ENCODE peak calls at places on chromosomes 6 and 20, in eight cellular contexts. One of them, this sample, is unnamed.

GRCh38 chr6:65557224-65557623 is 149.8 kb downstream of the EYS start:
- DNase-seq in AG04449: no peak
- DNase-seq in cardiac muscle cell: no peak
- DNase-seq in ascending aorta: no peak
- DNase-seq in choroid plexus epithelial cell: no peak
- DNase-seq in A549: no peak
- DNase-seq in MM.1S: no peak
- DNase-seq in GM10248: no peak
- DNase-seq in this sample: no peak

GRCh38 chr20:1569417-1569861 is 11.9 kb upstream of the SIRPD start:
- DNase-seq in ascending aorta: no peak
- DNase-seq in GM10248: no peak
- DNase-seq in cardiac muscle cell: peak
- DNase-seq in A549: peak
- DNase-seq in MM.1S: no peak
- DNase-seq in AG04449: no peak
- DNase-seq in choroid plexus epithelial cell: peak
- DNase-seq in this sample: peak

GRCh38 chr6:75205776-75206334 is at the start of gene COL12A1:
- DNase-seq in GM10248: peak
- DNase-seq in cardiac muscle cell: peak
- DNase-seq in ascending aorta: peak
- DNase-seq in AG04449: peak
- DNase-seq in A549: peak
- DNase-seq in choroid plexus epithelial cell: peak
- DNase-seq in MM.1S: no peak
- DNase-seq in this sample: peak

GRCh38 chr20:46563848-46564197 is 13.4 kb upstream of the OCSTAMP start:
- DNase-seq in AG04449: no peak
- DNase-seq in A549: no peak
- DNase-seq in MM.1S: no peak
- DNase-seq in GM10248: no peak
- DNase-seq in choroid plexus epithelial cell: no peak
- DNase-seq in ascending aorta: no peak
- DNase-seq in cardiac muscle cell: no peak
- DNase-seq in this sample: no peak

GRCh38 chr6:158460602-158461092 is 99.2 kb upstream of the TMEM181 start:
- DNase-seq in AG04449: no peak
- DNase-seq in GM10248: no peak
- DNase-seq in cardiac muscle cell: peak
- DNase-seq in choroid plexus epithelial cell: peak
- DNase-seq in ascending aorta: no peak
- DNase-seq in A549: no peak
- DNase-seq in MM.1S: no peak
- DNase-seq in this sample: no peak

GRCh38 chr6:1283486-1283885 is 28.4 kb upstream of the FOXQ1 start:
- DNase-seq in GM10248: no peak
- DNase-seq in MM.1S: no peak
- DNase-seq in choroid plexus epithelial cell: no peak
- DNase-seq in AG04449: no peak
- DNase-seq in cardiac muscle cell: no peak
- DNase-seq in ascending aorta: no peak
- DNase-seq in A549: no peak
- DNase-seq in this sample: no peak

GRCh38 chr6:36345681-36346417 is 9.2 kb upstream of the BNIP5 start:
- DNase-seq in MM.1S: no peak
- DNase-seq in ascending aorta: no peak
- DNase-seq in AG04449: no peak
- DNase-seq in cardiac muscle cell: peak
- DNase-seq in GM10248: no peak
- DNase-seq in choroid plexus epithelial cell: no peak
- DNase-seq in A549: no peak
- DNase-seq in this sample: no peak

GRCh38 chr6:19837511-19838441 is 606 bp downstream of the ID4 start:
- DNase-seq in choroid plexus epithelial cell: peak
- DNase-seq in GM10248: no peak
- DNase-seq in AG04449: no peak
- DNase-seq in ascending aorta: peak
- DNase-seq in cardiac muscle cell: peak
- DNase-seq in A549: peak
- DNase-seq in MM.1S: no peak
- DNase-seq in this sample: peak

GRCh38 chr6:159232106-159232645 is 63.0 kb downstream of the FNDC1 start:
- DNase-seq in GM10248: no peak
- DNase-seq in AG04449: no peak
- DNase-seq in ascending aorta: no peak
- DNase-seq in MM.1S: no peak
- DNase-seq in cardiac muscle cell: no peak
- DNase-seq in choroid plexus epithelial cell: no peak
- DNase-seq in A549: no peak
- DNase-seq in this sample: no peak

GRCh38 chr6:8481727-8482126 is 46.4 kb upstream of the SLC35B3 start:
- DNase-seq in cardiac muscle cell: peak
- DNase-seq in GM10248: peak
- DNase-seq in MM.1S: peak
- DNase-seq in ascending aorta: no peak
- DNase-seq in AG04449: no peak
- DNase-seq in choroid plexus epithelial cell: peak
- DNase-seq in A549: peak
- DNase-seq in this sample: peak

GRCh38 chr6:161088676-161089328 is 97.2 kb downstream of the MAP3K4 start:
- DNase-seq in MM.1S: no peak
- DNase-seq in cardiac muscle cell: peak
- DNase-seq in A549: no peak
- DNase-seq in GM10248: no peak
- DNase-seq in choroid plexus epithelial cell: peak
- DNase-seq in AG04449: no peak
- DNase-seq in ascending aorta: no peak
- DNase-seq in this sample: no peak

GRCh38 chr6:21753571-21754108 is 160.1 kb downstream of the SOX4 start:
- DNase-seq in choroid plexus epithelial cell: peak
- DNase-seq in cardiac muscle cell: peak
- DNase-seq in GM10248: no peak
- DNase-seq in ascending aorta: no peak
- DNase-seq in MM.1S: no peak
- DNase-seq in A549: peak
- DNase-seq in AG04449: no peak
- DNase-seq in this sample: no peak

GRCh38 chr20:36447101-36447500 is 94.2 kb upstream of the MYL9 start:
- DNase-seq in A549: no peak
- DNase-seq in GM10248: no peak
- DNase-seq in MM.1S: no peak
- DNase-seq in AG04449: no peak
- DNase-seq in choroid plexus epithelial cell: no peak
- DNase-seq in ascending aorta: no peak
- DNase-seq in cardiac muscle cell: no peak
- DNase-seq in this sample: no peak

GRCh38 chr6:128570439-128571063 is 50.2 kb upstream of the PTPRK start:
- DNase-seq in GM10248: no peak
- DNase-seq in MM.1S: peak
- DNase-seq in cardiac muscle cell: no peak
- DNase-seq in A549: no peak
- DNase-seq in ascending aorta: no peak
- DNase-seq in AG04449: no peak
- DNase-seq in choroid plexus epithelial cell: no peak
- DNase-seq in this sample: no peak

DNA sequence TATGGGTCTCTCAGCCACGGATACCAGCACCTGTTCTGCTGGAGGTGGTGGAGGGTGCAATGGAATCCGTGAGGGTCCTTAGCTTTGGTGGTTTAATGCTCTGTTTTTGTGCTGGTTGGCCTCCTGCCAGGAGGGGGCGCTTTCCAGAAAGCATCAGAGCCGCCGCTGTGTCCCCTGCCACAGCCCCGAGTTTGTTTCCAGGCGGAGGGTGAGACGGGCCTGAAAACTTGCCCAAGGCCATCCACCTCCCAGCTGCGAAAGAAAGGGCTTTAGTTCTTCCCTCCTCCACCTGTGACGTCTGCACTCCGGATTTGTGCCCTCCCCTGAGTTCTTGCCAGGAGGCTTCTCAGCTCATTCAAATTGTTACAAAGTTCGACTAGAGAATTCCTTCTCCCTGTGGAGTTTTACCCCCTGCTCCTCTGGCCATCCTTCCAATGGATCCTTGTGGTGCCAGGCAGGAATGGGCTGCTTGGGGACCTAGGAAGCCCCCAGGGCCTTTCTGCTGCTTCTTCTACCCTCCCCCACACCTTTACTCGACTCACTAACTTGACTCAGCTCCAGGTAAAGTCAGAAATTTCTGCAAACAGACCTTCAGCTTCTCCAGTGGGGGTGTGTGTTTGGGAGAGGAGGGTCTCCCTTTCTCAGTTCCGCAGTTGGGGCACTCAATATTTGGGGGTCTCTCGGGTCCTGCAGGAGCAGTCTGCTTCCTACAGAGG is 873.7 kb downstream of the KIF16B start:
- DNase-seq in ascending aorta: no peak
- DNase-seq in choroid plexus epithelial cell: no peak
- DNase-seq in A549: no peak
- DNase-seq in MM.1S: no peak
- DNase-seq in GM10248: no peak
- DNase-seq in AG04449: no peak
- DNase-seq in cardiac muscle cell: no peak
- DNase-seq in this sample: no peak
- TF ChIP-seq CTCF in ascending aorta: no peak
- TF ChIP-seq CTCF in choroid plexus epithelial cell: no peak
- TF ChIP-seq CTCF in A549: no peak
- TF ChIP-seq CTCF in MM.1S: no peak
- TF ChIP-seq CTCF in GM10248: no peak
- TF ChIP-seq CTCF in AG04449: no peak
- TF ChIP-seq CTCF in cardiac muscle cell: no peak
- TF ChIP-seq CTCF in this sample: no peak

DNA sequence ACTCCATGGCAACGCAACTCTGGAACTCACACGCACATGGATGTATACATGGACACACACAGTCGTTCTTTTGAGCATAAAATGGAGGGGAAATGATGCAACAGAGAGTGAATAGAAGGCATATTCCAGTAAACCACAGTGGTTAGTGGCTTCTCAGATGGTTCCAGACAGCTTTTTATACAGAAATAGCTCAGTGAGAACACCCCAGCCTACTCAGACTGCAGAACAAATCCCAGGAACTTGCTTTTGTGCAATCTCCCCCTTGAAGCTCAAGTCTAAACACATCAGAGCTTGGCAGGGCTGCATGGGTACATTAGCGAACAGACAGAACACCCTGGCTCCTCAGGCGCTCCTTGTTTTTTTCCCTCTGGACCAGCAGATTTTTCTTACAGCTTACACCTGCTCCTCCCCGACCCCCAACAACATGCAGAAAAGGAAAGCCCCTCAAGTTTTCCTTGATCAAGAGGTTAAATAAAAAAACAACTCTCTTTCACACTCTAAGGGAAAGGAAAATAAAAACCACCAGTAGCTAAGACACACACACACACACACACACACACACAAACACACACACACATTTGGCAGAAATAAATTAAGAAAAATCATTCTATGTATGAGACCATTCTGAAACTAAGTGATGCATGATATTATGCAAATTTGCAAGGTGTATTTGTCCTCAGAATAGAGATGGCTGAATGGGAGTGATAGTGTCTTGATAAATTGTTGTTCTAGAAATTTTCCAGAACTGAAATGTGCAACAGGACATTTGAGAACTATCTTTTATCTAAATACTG is 51.2 kb upstream of the RANBP9 start:
- DNase-seq in AG04449: peak
- DNase-seq in choroid plexus epithelial cell: peak
- DNase-seq in GM10248: no peak
- DNase-seq in cardiac muscle cell: peak
- DNase-seq in A549: no peak
- DNase-seq in ascending aorta: peak
- DNase-seq in MM.1S: no peak
- DNase-seq in this sample: no peak
- TF ChIP-seq CTCF in AG04449: no peak
- TF ChIP-seq CTCF in choroid plexus epithelial cell: no peak
- TF ChIP-seq CTCF in GM10248: no peak
- TF ChIP-seq CTCF in cardiac muscle cell: no peak
- TF ChIP-seq CTCF in A549: no peak
- TF ChIP-seq CTCF in ascending aorta: no peak
- TF ChIP-seq CTCF in MM.1S: no peak
- TF ChIP-seq CTCF in this sample: no peak

GRCh38 chr6:33271608-33272357 is at the start of the genes RPS18 and VPS52:
- DNase-seq in A549: peak
- DNase-seq in ascending aorta: peak
- DNase-seq in GM10248: peak
- DNase-seq in choroid plexus epithelial cell: peak
- DNase-seq in AG04449: peak
- DNase-seq in cardiac muscle cell: peak
- DNase-seq in MM.1S: peak
- DNase-seq in this sample: peak

GRCh38 chr6:33273129-33273923 is 1.5 kb downstream of the RPS18 start:
- DNase-seq in GM10248: no peak
- DNase-seq in A549: no peak
- DNase-seq in MM.1S: no peak
- DNase-seq in AG04449: no peak
- DNase-seq in cardiac muscle cell: no peak
- DNase-seq in ascending aorta: no peak
- DNase-seq in choroid plexus epithelial cell: no peak
- DNase-seq in this sample: no peak

GRCh38 chr6:33273924-33274902 is 2.3 kb downstream of the RPS18 start:
- DNase-seq in A549: no peak
- DNase-seq in AG04449: no peak
- DNase-seq in ascending aorta: no peak
- DNase-seq in choroid plexus epithelial cell: no peak
- DNase-seq in MM.1S: no peak
- DNase-seq in cardiac muscle cell: no peak
- DNase-seq in GM10248: no peak
- DNase-seq in this sample: no peak

GRCh38 chr6:33272358-33273128 is 668 bp downstream of the RPS18 start:
- DNase-seq in choroid plexus epithelial cell: no peak
- DNase-seq in cardiac muscle cell: no peak
- DNase-seq in A549: no peak
- DNase-seq in MM.1S: no peak
- DNase-seq in GM10248: no peak
- DNase-seq in AG04449: no peak
- DNase-seq in ascending aorta: no peak
- DNase-seq in this sample: no peak

GRCh38 chr6:33271098-33271607 is 523 bp downstream of the VPS52 start:
- DNase-seq in A549: no peak
- DNase-seq in cardiac muscle cell: no peak
- DNase-seq in MM.1S: peak
- DNase-seq in GM10248: no peak
- DNase-seq in ascending aorta: no peak
- DNase-seq in AG04449: no peak
- DNase-seq in choroid plexus epithelial cell: no peak
- DNase-seq in this sample: no peak
- TF ChIP-seq CTCF in A549: no peak
- TF ChIP-seq CTCF in cardiac muscle cell: no peak
- TF ChIP-seq CTCF in MM.1S: no peak
- TF ChIP-seq CTCF in GM10248: no peak
- TF ChIP-seq CTCF in ascending aorta: no peak
- TF ChIP-seq CTCF in AG04449: no peak
- TF ChIP-seq CTCF in choroid plexus epithelial cell: no peak
- TF ChIP-seq CTCF in this sample: no peak

DNA sequence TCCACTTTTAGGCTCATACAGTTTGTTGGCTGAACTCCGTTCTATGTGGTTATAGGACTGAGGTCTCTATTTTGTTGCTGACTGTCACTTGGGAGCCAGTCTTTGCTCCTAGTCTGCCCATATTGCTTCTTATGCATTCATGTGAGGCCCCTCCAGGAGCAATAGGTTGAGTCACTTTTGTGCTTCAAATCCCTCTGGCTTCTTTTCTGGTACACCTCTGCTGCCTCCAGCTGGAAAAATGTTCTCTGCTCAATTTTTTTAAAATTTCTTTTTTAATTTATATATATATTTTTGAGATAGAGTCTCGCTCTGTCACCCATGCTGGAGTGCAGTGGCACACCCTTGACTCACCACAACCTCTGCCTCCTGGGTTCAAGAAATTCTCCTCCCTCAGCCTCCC is 42.7 kb upstream of the NOX3 start:
- DNase-seq in GM10248: no peak
- DNase-seq in choroid plexus epithelial cell: peak
- DNase-seq in AG04449: no peak
- DNase-seq in MM.1S: no peak
- DNase-seq in cardiac muscle cell: no peak
- DNase-seq in A549: no peak
- DNase-seq in ascending aorta: no peak
- DNase-seq in this sample: no peak
- TF ChIP-seq CTCF in GM10248: no peak
- TF ChIP-seq CTCF in choroid plexus epithelial cell: peak
- TF ChIP-seq CTCF in AG04449: no peak
- TF ChIP-seq CTCF in MM.1S: no peak
- TF ChIP-seq CTCF in cardiac muscle cell: no peak
- TF ChIP-seq CTCF in A549: no peak
- TF ChIP-seq CTCF in ascending aorta: no peak
- TF ChIP-seq CTCF in this sample: no peak

This sample was measured in GM20000.